ENCODE peak calls at places on chromosomes 13 and 19, in six cellular contexts. E is right atrium auricular region, L is uterus, Y is astrocyte, F is heart left ventricle, X is IMR-90. Q is an unnamed sample. For H3K4me1, the result is how much of the 10 kb centered on the place peaks cover.

GRCh38 chr13:42274386-42275097 is 2.6 kb downstream of the AKAP11 start:
- DNase-seq in E (no peak), L (no peak), Y (no peak), F (no peak), X (no peak), Q (no peak)

GRCh38 chr13:67238277-67238859 is 8.2 kb upstream of the PCDH9 start:
- DNase-seq in E (no peak), L (no peak), Y (no peak), F (no peak), X (peak), Q (no peak)

GRCh38 chr13:47454986-47455385 is 546.1 kb downstream of the SUCLA2 start:
- DNase-seq in E (no peak), L (no peak), Y (peak), F (no peak), X (peak), Q (no peak)

GRCh38 chr13:41401371-41401770 is 56.0 kb upstream of the RGCC start:
- DNase-seq in E (no peak), L (no peak), Y (no peak), F (no peak), X (no peak), Q (no peak)

GRCh38 chr13:76890036-76890435 is 3.8 kb upstream of the KCTD12 start:
- DNase-seq in E (no peak), L (no peak), Y (peak), F (no peak), X (peak), Q (no peak)

GRCh38 chr19:33294058-33294798 is 8.1 kb downstream of the CEBPA start:
- DNase-seq in E (no peak), L (no peak), Y (no peak), F (no peak), X (no peak), Q (no peak)

GRCh38 chr19:56099638-56100539 is 21.2 kb downstream of the ZNF787 start:
- DNase-seq in E (no peak), L (no peak), Y (no peak), F (no peak), X (no peak), Q (peak)

GRCh38 chr13:74288361-74288911 is 154.2 kb upstream of the KLF12 start:
- DNase-seq in E (no peak), L (no peak), Y (peak), F (peak), X (no peak), Q (peak)

GRCh38 chr19:8367327-8368001 is 3.5 kb downstream of the ANGPTL4 start:
- DNase-seq in E (peak), L (peak), Y (peak), F (peak), X (peak), Q (peak)

GRCh38 chr19:3229346-3229743 is 4.9 kb downstream of the CELF5 start:
- DNase-seq in E (no peak), L (no peak), Y (no peak), F (no peak), X (no peak), Q (no peak)

GRCh38 chr13:83929147-83929546 is 46.9 kb upstream of the SLITRK1 start:
- DNase-seq in E (no peak), L (no peak), Y (no peak), F (no peak), X (no peak), Q (no peak)

GRCh38 chr19:932647-933552 is 7.1 kb downstream of the ARID3A start:
- DNase-seq in E (peak), L (peak), Y (peak), F (peak), X (peak), Q (peak)

GRCh38 chr13:30319703-30320102 is 12.4 kb upstream of the KATNAL1 start:
- DNase-seq in E (no peak), L (no peak), Y (no peak), F (no peak), X (no peak), Q (no peak)

GRCh38 chr13:111468037-111468959 is 147.9 kb downstream of the TEX29 start:
- DNase-seq in E (no peak), L (no peak), Y (no peak), F (no peak), X (no peak), Q (no peak)

GRCh38 chr13:23007430-23007829 is 173.3 kb upstream of the SGCG start:
- DNase-seq in E (no peak), L (peak), Y (no peak), F (no peak), X (no peak), Q (no peak)

GRCh38 chr19:41325947-41326706 is 16.2 kb downstream of the CCDC97 start:
- DNase-seq in E (no peak), L (no peak), Y (peak), F (peak), X (peak), Q (no peak)

GRCh38 chr13:44068169-44068568 is 188.5 kb downstream of the LACC1 start:
- DNase-seq in E (no peak), L (no peak), Y (peak), F (no peak), X (peak), Q (no peak)

GRCh38 chr13:99380921-99381645 is 73.9 kb upstream of the GPR183 start:
- DNase-seq in E (peak), L (no peak), Y (no peak), F (no peak), X (peak), Q (no peak)

GRCh38 chr19:17236414-17236716 is 9.4 kb downstream of the NR2F6 start:
- DNase-seq in E (no peak), L (no peak), Y (no peak), F (no peak), X (no peak), Q (no peak)

GRCh38 chr13:99273128-99273527 is 14.9 kb upstream of the GPR18 start:
- DNase-seq in E (no peak), L (no peak), Y (no peak), F (no peak), X (no peak), Q (no peak)

GRCh38 chr19:31146546-31147183 is 202.6 kb downstream of the TSHZ3 start:
- DNase-seq in E (no peak), L (no peak), Y (no peak), F (no peak), X (no peak), Q (no peak)
- TF ChIP-seq CTCF in E (no peak), L (no peak), Y (no peak), F (no peak), X (no peak), Q (no peak)

DNA sequence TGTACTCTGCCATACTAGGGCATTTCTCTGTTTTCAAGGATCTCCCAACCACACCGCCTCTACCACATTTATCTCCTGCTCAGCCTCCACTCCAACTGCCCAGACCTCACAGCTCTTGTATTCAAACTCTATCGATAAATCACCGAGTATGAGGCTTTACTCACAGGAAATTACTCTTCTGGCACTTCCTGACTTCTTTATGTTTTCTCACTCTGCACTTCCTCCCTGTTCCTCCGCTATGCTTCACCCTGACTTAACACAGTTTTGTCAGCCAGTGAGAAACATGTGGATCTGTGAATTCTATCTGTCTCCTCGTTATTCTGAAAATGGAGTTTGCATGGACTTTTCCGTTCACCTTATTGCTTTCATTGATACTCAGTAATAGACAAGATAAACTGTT is 2.6 kb upstream of the CARD8 start:
- DNase-seq in E (no peak), L (no peak), Y (peak), F (no peak), X (no peak), Q (no peak)
- H3K4me1 ChIP-seq in E (under half), L (under half), Y (under half), F (under half), X (under half), Q (under half)

GRCh38 chr13:106102776-106103175 is 432.7 kb downstream of the EFNB2 start:
- DNase-seq in E (no peak), L (no peak), Y (no peak), F (no peak), X (no peak), Q (no peak)

GRCh38 chr13:106101201-106101600 is 434.3 kb downstream of the EFNB2 start:
- DNase-seq in E (no peak), L (no peak), Y (peak), F (no peak), X (no peak), Q (no peak)

GRCh38 chr13:106099765-106100164 is 435.7 kb downstream of the EFNB2 start:
- DNase-seq in E (no peak), L (no peak), Y (no peak), F (no peak), X (no peak), Q (no peak)

GRCh38 chr13:106098778-106099177 is 436.7 kb downstream of the EFNB2 start:
- DNase-seq in E (no peak), L (no peak), Y (no peak), F (no peak), X (no peak), Q (no peak)

DNA sequence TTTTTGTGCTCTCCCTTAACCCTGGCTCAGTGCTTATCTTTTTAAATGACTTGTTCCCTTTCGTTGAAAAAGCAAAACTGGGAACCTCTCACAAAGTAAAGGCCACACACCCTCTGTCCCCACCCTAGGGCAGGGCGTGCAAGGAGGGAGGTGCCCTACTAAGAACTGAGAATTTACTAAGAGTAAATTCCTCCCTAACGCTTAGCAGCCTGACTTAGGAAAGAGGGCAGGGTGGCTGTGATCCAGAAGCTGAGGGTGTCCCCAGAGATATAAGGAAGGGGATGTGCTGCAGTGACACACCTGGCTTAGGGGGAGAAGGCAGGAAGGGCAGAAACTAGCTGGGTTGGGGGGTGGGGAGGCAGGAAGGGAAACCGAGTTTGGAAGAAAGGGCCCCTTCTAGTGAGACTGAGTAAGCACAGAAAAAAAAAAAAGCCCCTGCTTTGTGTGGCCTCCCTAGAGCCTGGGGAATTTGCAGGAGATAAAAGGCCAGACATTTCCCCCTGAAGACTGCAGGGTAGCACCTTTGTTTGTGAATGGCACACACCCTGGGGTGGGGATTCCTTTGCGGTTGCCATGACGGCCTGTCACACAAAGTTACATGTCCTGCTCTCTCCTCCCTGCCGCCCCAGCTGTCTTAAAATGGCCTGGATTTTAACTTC is 435.1 kb downstream of the EFNB2 start:
- DNase-seq in E (no peak), L (no peak), Y (no peak), F (no peak), X (no peak), Q (no peak)
- H3K27ac ChIP-seq in E (no peak), L (no peak), Y (peak), F (no peak), X (no peak), Q (no peak)

GRCh38 chr13:90352763-90353162 is 994.7 kb upstream of the MIR17HG start:
- DNase-seq in E (no peak), L (no peak), Y (no peak), F (no peak), X (no peak), Q (no peak)
- TF ChIP-seq CTCF in E (no peak), L (no peak), Y (no peak), F (no peak), X (no peak), Q (no peak)

Q was measured in left lung.